ENCODE peak calls at places on chromosomes 5 and 9, in eight cellular contexts. S is activated T-cell treated with anti-CD3 and anti-CD28 coated beads for 24 hours; D is Caki2; O is activated T-helper 1 cell treated with anti-CD3 and anti-CD28 coated beads, Interleukin-2, amount 50 U/mL, for 16 hours; F is NCI-H345; J is AG04450; E is T-helper 1 cell; U is GM13977. W is an unnamed sample.

GRCh38 chr5:128441923-128442322 is 96.1 kb downstream of the FBN2 start:
- DNase-seq in S (no peak), D (no peak), O (no peak), F (no peak), J (no peak), E (no peak), U (no peak), W (no peak)

GRCh38 chr5:62256161-62257017 is 49.6 kb upstream of the KIF2A start:
- DNase-seq in S (no peak), D (no peak), O (no peak), F (no peak), J (no peak), E (peak), U (no peak), W (no peak)

GRCh38 chr9:121598167-121599000 is 53.0 kb upstream of the DAB2IP start:
- DNase-seq in S (no peak), D (no peak), O (no peak), F (no peak), J (peak), E (no peak), U (peak), W (peak)

GRCh38 chr9:137479315-137479861 is 20.3 kb upstream of the NSMF start:
- DNase-seq in S (no peak), D (no peak), O (no peak), F (no peak), J (no peak), E (no peak), U (no peak), W (no peak)

GRCh38 chr9:14236586-14236985 is 77.4 kb downstream of the NFIB start:
- DNase-seq in S (no peak), D (no peak), O (no peak), F (no peak), J (no peak), E (no peak), U (no peak), W (no peak)

GRCh38 chr5:148268556-148268955 is at the start of gene SPINK13:
- DNase-seq in S (no peak), D (peak), O (no peak), F (no peak), J (no peak), E (no peak), U (no peak), W (no peak)

GRCh38 chr9:70678153-70678552 is 263.7 kb upstream of the KLF9 start:
- DNase-seq in S (no peak), D (no peak), O (no peak), F (no peak), J (no peak), E (no peak), U (no peak), W (no peak)

GRCh38 chr5:59587489-59588337 is 305.8 kb downstream of the PDE4D start:
- DNase-seq in S (no peak), D (peak), O (no peak), F (peak), J (peak), E (no peak), U (no peak), W (no peak)

GRCh38 chr9:131700765-131701433 is 39.0 kb downstream of the RAPGEF1 start:
- DNase-seq in S (no peak), D (no peak), O (no peak), F (no peak), J (no peak), E (no peak), U (no peak), W (no peak)

GRCh38 chr9:652896-653295 is 188.6 kb upstream of the DMRT1 start:
- DNase-seq in S (no peak), D (no peak), O (no peak), F (no peak), J (no peak), E (no peak), U (no peak), W (no peak)

GRCh38 chr9:114034663-114035062 is 43.4 kb downstream of the AMBP start:
- DNase-seq in S (no peak), D (no peak), O (no peak), F (no peak), J (no peak), E (no peak), U (no peak), W (no peak)

GRCh38 chr9:125145425-125145824 is 2.1 kb upstream of the SCAI start:
- DNase-seq in S (no peak), D (no peak), O (no peak), F (no peak), J (no peak), E (no peak), U (no peak), W (no peak)

GRCh38 chr9:137506274-137506673 is 43.9 kb downstream of the PNPLA7 start:
- DNase-seq in S (no peak), D (peak), O (no peak), F (no peak), J (no peak), E (no peak), U (no peak), W (no peak)

GRCh38 chr9:114869845-114870244 is 60.5 kb downstream of the TNFSF8 start:
- DNase-seq in S (no peak), D (no peak), O (no peak), F (no peak), J (no peak), E (peak), U (no peak), W (no peak)

GRCh38 chr9:77092536-77092935 is 73.1 kb downstream of the FOXB2 start:
- DNase-seq in S (no peak), D (peak), O (no peak), F (no peak), J (no peak), E (no peak), U (no peak), W (no peak)